ENCODE peak calls at places on chromosomes 5 and 9, in five cellular contexts. One of them, this sample, is unnamed.

GRCh38 chr5:122996102-122996501 is 40.4 kb downstream of the PPIC start:
- DNase-seq in iris pigment epithelial cell: no peak
- DNase-seq in MM.1S: no peak
- DNase-seq in heart right ventricle: no peak
- DNase-seq in sciatic nerve: no peak
- DNase-seq in this sample: no peak

GRCh38 chr5:105392122-105392709 is 1829.6 kb upstream of the NUDT12 start:
- DNase-seq in iris pigment epithelial cell: no peak
- DNase-seq in heart right ventricle: no peak
- DNase-seq in sciatic nerve: no peak
- DNase-seq in MM.1S: no peak
- DNase-seq in this sample: no peak

GRCh38 chr5:122775713-122776084 is 819 bp downstream of the SNX2 start:
- DNase-seq in sciatic nerve: no peak
- DNase-seq in iris pigment epithelial cell: peak; percentile 21
- DNase-seq in heart right ventricle: no peak
- DNase-seq in MM.1S: no peak
- DNase-seq in this sample: no peak

GRCh38 chr5:141716009-141716408 is 34.0 kb upstream of the ARAP3 start:
- DNase-seq in MM.1S: no peak
- DNase-seq in iris pigment epithelial cell: no peak
- DNase-seq in sciatic nerve: no peak
- DNase-seq in heart right ventricle: no peak
- DNase-seq in this sample: peak; percentile 58

GRCh38 chr5:137016783-137017324 is 482.3 kb downstream of the SPOCK1 start:
- DNase-seq in iris pigment epithelial cell: no peak
- DNase-seq in sciatic nerve: no peak
- DNase-seq in heart right ventricle: no peak
- DNase-seq in MM.1S: no peak
- DNase-seq in this sample: no peak

GRCh38 chr9:69615880-69616279 is 56.3 kb downstream of the APBA1 start:
- DNase-seq in heart right ventricle: no peak
- DNase-seq in iris pigment epithelial cell: no peak
- DNase-seq in MM.1S: no peak
- DNase-seq in sciatic nerve: no peak
- DNase-seq in this sample: no peak

GRCh38 chr5:137570070-137570469 is 70.9 kb upstream of the SPOCK1 start:
- DNase-seq in iris pigment epithelial cell: no peak
- DNase-seq in MM.1S: no peak
- DNase-seq in sciatic nerve: no peak
- DNase-seq in heart right ventricle: no peak
- DNase-seq in this sample: no peak

GRCh38 chr9:98972641-98973545 is 29.2 kb downstream of the COL15A1 start:
- DNase-seq in heart right ventricle: no peak
- DNase-seq in MM.1S: no peak
- DNase-seq in sciatic nerve: no peak
- DNase-seq in iris pigment epithelial cell: no peak
- DNase-seq in this sample: no peak

GRCh38 chr5:163677092-163677491 is 171.7 kb downstream of the MAT2B start:
- DNase-seq in iris pigment epithelial cell: peak; percentile 1
- DNase-seq in MM.1S: no peak
- DNase-seq in heart right ventricle: no peak
- DNase-seq in sciatic nerve: no peak
- DNase-seq in this sample: no peak

GRCh38 chr5:43432486-43433365 is 20.5 kb upstream of the CCL28 start:
- DNase-seq in heart right ventricle: peak; percentile 59
- DNase-seq in MM.1S: no peak
- DNase-seq in sciatic nerve: peak; percentile 85
- DNase-seq in iris pigment epithelial cell: peak; percentile 84
- DNase-seq in this sample: peak; percentile 79

GRCh38 chr9:95810133-95810532 is 65.4 kb upstream of the ERCC6L2 start:
- DNase-seq in sciatic nerve: no peak
- DNase-seq in iris pigment epithelial cell: no peak
- DNase-seq in MM.1S: no peak
- DNase-seq in heart right ventricle: no peak
- DNase-seq in this sample: no peak

GRCh38 chr5:59266410-59266809 is 627.1 kb downstream of the PDE4D start:
- DNase-seq in sciatic nerve: no peak
- DNase-seq in MM.1S: no peak
- DNase-seq in iris pigment epithelial cell: no peak
- DNase-seq in heart right ventricle: no peak
- DNase-seq in this sample: no peak

GRCh38 chr5:103218164-103218563 is 40.4 kb upstream of the MACIR start:
- DNase-seq in MM.1S: no peak
- DNase-seq in iris pigment epithelial cell: peak; percentile 99
- DNase-seq in sciatic nerve: no peak
- DNase-seq in heart right ventricle: no peak
- DNase-seq in this sample: no peak